ENCODE peak calls at places on chromosomes 2 and 18, in six cellular contexts. G is ACHN, H is EH, F is caudate nucleus, A is HT1080, C is astrocyte of the hippocampus. P is an unnamed sample.

GRCh38 chr18:29154196-29154757 is 977.3 kb upstream of the CDH2 start:
- DNase-seq in G (no peak), H (peak), F (no peak), A (peak), C (peak), P (no peak)

GRCh38 chr2:127762846-127763245 is 48.1 kb downstream of the WDR33 start:
- DNase-seq in G (no peak), H (no peak), F (no peak), A (no peak), C (peak), P (no peak)

GRCh38 chr2:178404380-178404767 is 46.6 kb downstream of the PRKRA start:
- DNase-seq in G (peak), H (peak), F (no peak), A (peak), C (peak), P (no peak)

GRCh38 chr2:49288113-49288710 is 133.9 kb upstream of the FSHR start:
- DNase-seq in G (no peak), H (no peak), F (no peak), A (no peak), C (no peak), P (no peak)

GRCh38 chr2:102143450-102143985 is 972 bp downstream of the IL1R1 start:
- DNase-seq in G (no peak), H (peak), F (no peak), A (no peak), C (peak), P (no peak)

GRCh38 chr18:77132369-77133050 is at the start of gene MBP:
- DNase-seq in G (peak), H (no peak), F (no peak), A (no peak), C (peak), P (no peak)

GRCh38 chr2:63537306-63537705 is 51.0 kb downstream of the WDPCP start:
- DNase-seq in G (peak), H (peak), F (no peak), A (peak), C (peak), P (no peak)

GRCh38 chr2:14015113-14015512 is 617.4 kb upstream of the LRATD1 start:
- DNase-seq in G (no peak), H (no peak), F (no peak), A (no peak), C (no peak), P (no peak)

GRCh38 chr2:11520092-11520693 is 13.7 kb upstream of the GREB1 start:
- DNase-seq in G (no peak), H (no peak), F (no peak), A (no peak), C (peak), P (no peak)

GRCh38 chr2:150271952-150272351 is 215.5 kb downstream of the RND3 start:
- DNase-seq in G (peak), H (peak), F (no peak), A (peak), C (peak), P (no peak)

GRCh38 chr2:207734264-207734635 is 22.8 kb downstream of the CCNYL1 start:
- DNase-seq in G (peak), H (peak), F (no peak), A (peak), C (peak), P (no peak)

GRCh38 chr2:66698879-66699278 is 264.0 kb downstream of the MEIS1 start:
- DNase-seq in G (no peak), H (no peak), F (no peak), A (no peak), C (no peak), P (no peak)

GRCh38 chr2:8403871-8404270 is 278.0 kb upstream of the ID2 start:
- DNase-seq in G (no peak), H (no peak), F (no peak), A (no peak), C (no peak), P (no peak)

GRCh38 chr2:26384183-26384582 is 17.5 kb upstream of the DRC1 start:
- DNase-seq in G (no peak), H (peak), F (no peak), A (no peak), C (no peak), P (no peak)

GRCh38 chr2:240211598-240212424 is 71.4 kb upstream of the OTOS start:
- DNase-seq in G (no peak), H (no peak), F (no peak), A (no peak), C (no peak), P (no peak)

GRCh38 chr2:172095146-172095904 is 7.4 kb downstream of the DLX2 start:
- DNase-seq in G (peak), H (peak), F (no peak), A (peak), C (peak), P (no peak)

P was measured in hypothalamus.